ENCODE peak calls at places on chromosome X, in four cellular contexts. T is upper lobe of right lung, I is GM12865, Q is HL-60. S is an unnamed sample.

GRCh38 chrX:152893631-152894610 is 3.9 kb upstream of the ZNF185 start:
- DNase-seq in T (no peak), Q (no peak), I (no peak), S (peak)

GRCh38 chrX:134727363-134727762 is 69.1 kb upstream of the PLAC1 start:
- DNase-seq in Q (no peak), T (no peak), I (no peak), S (no peak)

GRCh38 chrX:97705936-97706335 is 822.2 kb downstream of the RPA4 start:
- DNase-seq in T (no peak), Q (no peak), I (no peak), S (no peak)

GRCh38 chrX:78997870-78998558 is 52.8 kb downstream of the P2RY10 start:
- DNase-seq in T (no peak), Q (no peak), I (peak), S (no peak)

GRCh38 chrX:109889289-109890006 is 113.5 kb upstream of the TMEM164 start:
- DNase-seq in T (no peak), I (peak), Q (peak), S (no peak)

GRCh38 chrX:110420771-110421498 is 62.3 kb downstream of the RTL9 start:
- DNase-seq in I (peak), Q (no peak), T (no peak), S (peak)

GRCh38 chrX:133859860-133860259 is 125.5 kb downstream of the GPC3 start:
- DNase-seq in T (no peak), I (no peak), Q (no peak), S (no peak)

GRCh38 chrX:86845101-86845500 is 672.5 kb upstream of the KLHL4 start:
- DNase-seq in Q (no peak), I (no peak), T (no peak), S (no peak)

GRCh38 chrX:153401133-153401764 is at the start of gene PNMA6E:
- DNase-seq in T (peak), Q (no peak), I (no peak), S (no peak)

GRCh38 chrX:82218361-82218760 is 1016.5 kb downstream of the SH3BGRL start:
- DNase-seq in Q (peak), I (peak), T (no peak), S (peak)

GRCh38 chrX:41050359-41050758 is 34.9 kb upstream of the USP9X start:
- DNase-seq in T (no peak), I (no peak), Q (no peak), S (no peak)

GRCh38 chrX:17967888-17968287 is 106.8 kb upstream of the RAI2 start:
- DNase-seq in Q (no peak), T (no peak), I (no peak), S (no peak)

GRCh38 chrX:110142096-110142495 is 139.2 kb downstream of the TMEM164 start:
- DNase-seq in I (no peak), T (no peak), Q (no peak), S (no peak)

GRCh38 chrX:71169586-71169985 is 24.9 kb downstream of the NLGN3 start:
- DNase-seq in I (no peak), Q (no peak), T (no peak), S (no peak)

GRCh38 chrX:123184858-123185251 is 777 bp downstream of the GRIA3 start:
- DNase-seq in I (no peak), T (no peak), Q (no peak), S (peak)

GRCh38 chrX:39848900-39849299 is 248.9 kb downstream of the BCOR start:
- DNase-seq in I (no peak), Q (no peak), T (no peak), S (no peak)

GRCh38 chrX:103431316-103431715 is 55.0 kb downstream of the BEX3 start:
- DNase-seq in I (no peak), Q (no peak), T (no peak), S (no peak)

GRCh38 chrX:54446084-54446483 is 5.9 kb downstream of the TSR2 start:
- DNase-seq in I (no peak), T (no peak), Q (no peak), S (no peak)

GRCh38 chrX:150308532-150309157 is 54.5 kb upstream of the MAMLD1 start:
- DNase-seq in T (no peak), I (no peak), Q (no peak), S (no peak)

DNA sequence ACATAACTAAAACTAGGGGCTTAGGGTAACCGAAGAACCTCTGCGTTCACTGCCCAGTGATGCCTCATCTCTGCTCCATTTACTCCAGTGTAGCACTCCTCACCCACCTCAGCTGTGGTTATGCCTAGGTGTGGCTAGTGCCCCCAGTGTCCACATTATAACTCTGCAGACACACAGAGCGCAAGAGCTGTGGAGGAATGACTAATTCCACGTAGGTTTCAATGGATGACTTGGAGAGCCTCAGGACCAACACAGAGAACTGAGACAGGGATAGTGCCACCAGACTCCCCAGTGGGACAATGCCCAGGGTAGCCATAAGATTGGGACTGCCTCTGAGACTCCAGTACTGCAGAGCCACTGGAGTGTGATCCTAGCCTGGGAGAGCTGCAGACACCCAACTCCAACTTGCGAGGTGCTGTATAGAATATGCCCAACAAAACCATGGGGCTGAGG is 542.4 kb upstream of the DIPK2B start:
- DNase-seq in I (peak), T (no peak), Q (peak), S (no peak)
- TF ChIP-seq CTCF in I (no peak), T (no peak), Q (peak), S (no peak)

DNA sequence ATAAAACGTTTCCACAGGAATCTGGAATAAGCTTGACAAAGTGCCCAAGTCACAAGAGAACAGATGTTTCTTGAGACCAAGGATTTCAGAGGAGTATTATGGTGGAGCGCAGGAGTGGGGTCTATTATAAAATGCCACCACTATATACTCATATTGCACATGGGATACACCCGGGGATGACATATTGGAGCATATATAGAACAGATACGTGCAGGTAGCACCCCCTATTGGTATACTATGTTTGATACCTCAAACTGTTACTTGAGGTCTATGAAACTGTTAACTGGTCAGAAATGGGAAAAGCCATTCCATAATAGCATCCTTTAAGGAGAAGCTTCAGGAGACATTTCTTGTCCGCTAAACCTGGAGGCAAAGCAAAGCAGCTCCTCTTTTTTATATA is 86.0 kb downstream of the PCYT1B start:
- DNase-seq in T (no peak), I (peak), Q (peak), S (peak)
- TF ChIP-seq CTCF in T (peak), I (peak), Q (no peak), S (no peak)

GRCh38 chrX:68838571-68838910 is 9.7 kb downstream of the EFNB1 start:
- DNase-seq in I (no peak), T (no peak), Q (no peak), S (no peak)
- TF ChIP-seq CTCF in I (no peak), T (no peak), Q (no peak), S (no peak)

DNA sequence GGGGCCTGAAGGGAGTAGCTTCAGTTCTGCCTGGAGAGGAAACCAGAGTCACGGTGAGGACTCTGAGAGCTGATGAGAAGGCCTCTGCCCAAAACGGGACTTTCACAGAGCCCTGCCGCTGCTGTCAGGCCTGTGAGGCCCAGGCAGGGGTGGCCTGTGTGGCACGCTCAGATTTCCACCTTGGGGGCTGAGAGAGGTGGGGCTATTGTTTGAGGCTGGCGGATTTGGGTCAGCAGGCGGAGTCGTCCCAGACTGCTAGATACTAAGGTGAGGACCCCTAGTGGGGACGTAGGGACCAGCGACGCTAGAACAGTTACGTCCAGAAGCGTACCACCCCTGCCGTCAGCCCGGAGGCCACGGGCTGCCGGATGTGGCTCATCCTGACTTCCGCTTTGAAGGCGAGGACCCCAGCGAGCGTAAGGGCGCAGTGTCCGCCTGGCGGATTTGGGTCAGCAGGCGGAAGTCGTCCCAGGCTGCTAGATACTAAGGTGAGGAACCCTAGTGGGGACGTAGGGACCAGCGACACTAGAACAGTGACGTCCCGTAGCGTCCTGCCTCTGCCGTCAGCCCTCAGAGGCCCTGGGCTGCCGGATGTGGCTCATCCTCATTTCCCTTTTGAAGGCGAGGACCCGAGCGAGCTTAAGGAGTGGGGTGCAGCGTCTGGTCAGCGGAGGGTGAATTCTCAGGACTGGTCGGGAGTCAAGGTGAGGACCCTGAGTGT is at the start of gene MAGEB1:
- DNase-seq in Q (no peak), I (peak), T (no peak), S (no peak)
- TF ChIP-seq CTCF in Q (no peak), I (no peak), T (no peak), S (no peak)

S was measured in GM13976.